ENCODE peak calls at places on chromosomes 13 and 19, in five cellular contexts. L is HS-27A, M is mucosa of descending colon, H is tibial nerve, P is NCI-H187 treated with DMSO at 0.1 percent for 48 hours. Z is an unnamed sample.
A peak's percentile ranks its signal among the peaks of the same experiment; 100 is the strongest.

GRCh38 chr13:68304287-68304893 is 1074.3 kb upstream of the PCDH9 start:
- DNase-seq in L (no peak), M (no peak), H (no peak), P (no peak), Z (peak; percentile 30)

GRCh38 chr19:31378404-31378803 is 29.2 kb upstream of the TSHZ3 start:
- DNase-seq in L (peak; percentile 7), M (no peak), H (peak; percentile 24), P (no peak), Z (peak; percentile 28)

GRCh38 chr13:97742084-97742483 is 211.4 kb upstream of the IPO5 start:
- DNase-seq in L (no peak), M (no peak), H (no peak), P (no peak), Z (no peak)

GRCh38 chr19:48648134-48648533 is 2.1 kb upstream of the CA11 start:
- DNase-seq in L (no peak), M (no peak), H (no peak), P (no peak), Z (no peak)

GRCh38 chr13:114108894-114109293 is 23.5 kb downstream of the RASA3 start:
- DNase-seq in L (no peak), M (peak; percentile 23), H (no peak), P (no peak), Z (no peak)

GRCh38 chr19:11345122-11345752 is 831 bp downstream of the TMEM205 start:
- DNase-seq in L (no peak), M (peak; percentile 45), H (no peak), P (no peak), Z (no peak)

GRCh38 chr19:17515408-17516149 is 4.1 kb downstream of the PGLS start:
- DNase-seq in L (no peak), M (no peak), H (no peak), P (no peak), Z (no peak)

GRCh38 chr19:44847144-44848035 is 1.3 kb downstream of the NECTIN2 start:
- DNase-seq in L (no peak), M (peak; percentile 88), H (peak; percentile 62), P (no peak), Z (no peak)

Z was measured in Panc1.